ENCODE peak calls at places on chromosomes 7 and 10, in eight cellular contexts. T, Z, S, Y, P, H, B and Q are unnamed samples.

GRCh38 chr10:62852961-62853702 is 37.0 kb upstream of the EGR2 start:
- DNase-seq in T (no peak), P (no peak), H (no peak), S (no peak), Y (no peak), B (no peak), Z (no peak), Q (no peak)

GRCh38 chr7:34307540-34307939 is 350.5 kb upstream of the NPSR1 start:
- DNase-seq in S (no peak), Z (no peak), T (no peak), B (no peak), Y (no peak), P (no peak), H (no peak), Q (no peak)

GRCh38 chr10:13272164-13272571 is 27.7 kb downstream of the PHYH start:
- DNase-seq in S (peak; percentile 40), P (peak; percentile 51), B (peak; percentile 56), Z (no peak), H (no peak), Y (no peak), T (peak; percentile 57), Q (peak; percentile 85)

GRCh38 chr7:104035351-104035750 is 45.9 kb upstream of the RELN start:
- DNase-seq in H (no peak), B (no peak), T (no peak), Z (no peak), P (no peak), Y (no peak), S (no peak), Q (no peak)

GRCh38 chr7:157926521-157927167 is 589.8 kb downstream of the DNAJB6 start:
- DNase-seq in T (no peak), S (no peak), Z (no peak), Y (no peak), B (no peak), P (no peak), H (no peak), Q (no peak)

GRCh38 chr10:70274643-70275042 is 9.2 kb downstream of the NPFFR1 start:
- DNase-seq in Y (no peak), S (peak; percentile 40), H (no peak), T (no peak), Z (no peak), P (peak; percentile 66), B (peak; percentile 77), Q (no peak)

GRCh38 chr10:60611291-60611747 is 167.0 kb upstream of the CDK1 start:
- DNase-seq in Y (no peak), H (no peak), P (no peak), B (peak; percentile 92), Z (no peak), S (no peak), T (no peak), Q (no peak)

GRCh38 chr7:84073476-84073875 is 121.1 kb downstream of the SEMA3A start:
- DNase-seq in Y (no peak), P (no peak), S (no peak), B (peak; percentile 60), Z (no peak), T (no peak), H (no peak), Q (no peak)

GRCh38 chr10:32360884-32361283 is 13.9 kb upstream of the EPC1 start:
- DNase-seq in B (no peak), S (no peak), Y (no peak), H (no peak), P (no peak), Z (no peak), T (no peak), Q (no peak)

GRCh38 chr7:2802504-2803341 is 41.4 kb downstream of the GNA12 start:
- DNase-seq in B (peak; percentile 37), T (peak; percentile 55), H (no peak), Z (no peak), Y (no peak), S (no peak), P (no peak), Q (peak; percentile 85)

GRCh38 chr7:113775804-113776203 is 143.0 kb downstream of the PPP1R3A start:
- DNase-seq in H (no peak), T (no peak), Y (no peak), B (no peak), Z (no peak), S (no peak), P (no peak), Q (no peak)

GRCh38 chr7:84248267-84248666 is 53.7 kb upstream of the SEMA3A start:
- DNase-seq in Y (no peak), T (no peak), H (no peak), Z (no peak), S (no peak), P (no peak), B (no peak), Q (no peak)

GRCh38 chr7:95915731-95916130 is 143.4 kb downstream of the DYNC1I1 start:
- DNase-seq in B (peak; percentile 2), H (no peak), T (no peak), S (no peak), Z (no peak), P (no peak), Y (no peak), Q (no peak)

GRCh38 chr7:37065779-37066271 is 341.5 kb upstream of the AOAH start:
- DNase-seq in Z (no peak), S (no peak), H (no peak), T (no peak), P (no peak), Y (no peak), B (no peak), Q (peak; percentile 16)

GRCh38 chr10:109932391-109932790 is 9.1 kb upstream of the XPNPEP1 start:
- DNase-seq in P (no peak), T (no peak), S (no peak), B (no peak), Z (no peak), H (no peak), Y (no peak), Q (no peak)

GRCh38 chr10:608331-609265 is 80.9 kb downstream of the DIP2C start:
- DNase-seq in Y (no peak), S (no peak), T (no peak), P (no peak), H (no peak), B (peak; percentile 58), Z (no peak), Q (no peak)

GRCh38 chr7:70414368-70414767 is 717.6 kb upstream of the GALNT17 start:
- DNase-seq in P (no peak), Y (no peak), T (no peak), H (no peak), B (no peak), Z (no peak), S (no peak), Q (no peak)

GRCh38 chr7:70416611-70417010 is 715.3 kb upstream of the GALNT17 start:
- DNase-seq in Z (no peak), T (no peak), Y (no peak), H (no peak), S (no peak), P (no peak), B (no peak), Q (no peak)

GRCh38 chr7:70417061-70417655 is 714.8 kb upstream of the GALNT17 start:
- DNase-seq in B (peak; percentile 15), S (no peak), P (no peak), H (no peak), T (no peak), Y (no peak), Z (no peak), Q (no peak)

GRCh38 chr7:70419816-70420215 is 712.1 kb upstream of the GALNT17 start:
- DNase-seq in S (no peak), Z (no peak), T (no peak), Y (no peak), P (no peak), B (no peak), H (no peak), Q (no peak)

DNA sequence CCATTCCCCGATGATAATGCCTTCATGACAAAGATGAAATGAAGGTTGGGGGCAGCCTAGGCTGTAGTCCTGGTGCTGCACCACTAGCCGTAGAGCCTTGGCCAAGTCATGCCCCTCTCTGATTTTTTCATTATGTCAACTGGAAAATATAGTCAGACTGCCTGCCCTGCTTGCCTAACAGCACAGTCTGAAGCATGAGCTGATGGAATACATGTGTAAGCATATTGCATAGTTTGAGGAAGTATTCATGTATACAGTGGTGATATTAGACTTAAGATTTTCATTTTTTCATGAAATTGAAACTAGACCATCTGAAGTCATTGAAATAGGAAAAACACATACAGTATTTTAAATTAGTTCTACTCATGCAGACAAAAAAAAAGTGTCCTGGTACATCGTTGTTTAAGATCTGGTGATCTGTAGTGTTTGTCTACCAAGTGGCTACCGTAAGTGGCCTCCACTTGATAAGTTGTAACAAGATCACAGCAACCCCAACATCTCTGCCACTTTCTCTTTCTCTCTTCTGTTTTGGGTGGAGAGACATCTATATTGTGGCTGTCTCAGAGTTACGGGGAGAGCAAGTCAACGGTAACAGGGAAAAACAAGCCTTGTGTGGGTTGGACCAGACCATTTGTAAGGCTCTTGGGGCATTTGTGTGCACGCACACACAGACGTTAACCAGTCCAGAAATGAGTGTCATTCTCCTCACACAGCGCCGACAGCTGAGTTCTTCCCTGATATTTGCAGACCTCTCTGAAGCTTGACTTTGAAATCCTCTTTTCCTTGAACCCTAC is 716.6 kb upstream of the GALNT17 start:
- DNase-seq in Y (no peak), H (no peak), T (no peak), P (no peak), Z (no peak), S (no peak), B (no peak), Q (no peak)
- H3K4me1 ChIP-seq in Y (no peaks in the 10 kb centered on the region), H (no peaks in the 10 kb centered on the region), T (no peaks in the 10 kb centered on the region), P (no peaks in the 10 kb centered on the region), Z (no peaks in the 10 kb centered on the region), S (no peaks in the 10 kb centered on the region), B (no peaks in the 10 kb centered on the region), Q (no peaks in the 10 kb centered on the region)

DNA sequence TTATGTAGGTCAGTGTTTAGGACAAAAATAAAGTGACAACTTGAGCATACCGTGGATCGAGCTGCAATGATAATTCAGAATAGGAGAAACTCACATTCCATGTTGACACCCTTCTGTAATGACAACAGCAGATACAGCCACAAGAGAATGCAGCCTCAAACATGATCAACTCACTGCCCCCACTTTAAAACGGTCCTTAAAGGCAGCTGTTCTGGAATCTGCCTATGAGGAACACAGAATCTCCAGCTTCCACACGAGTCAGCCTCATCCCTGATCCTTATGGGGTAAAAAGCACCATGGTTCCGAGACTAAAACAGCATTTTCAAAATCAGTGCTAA is 32.5 kb upstream of the DAGLB start:
- DNase-seq in B (peak; percentile 54), Z (no peak), S (no peak), T (no peak), P (no peak), Y (no peak), H (no peak), Q (no peak)
- H3K4me3 ChIP-seq in B (peak overlapping the region; percentile 90), Z (no peak overlapping the region), S (no peak overlapping the region), T (peak overlapping the region; percentile 99), P (peak overlapping the region; percentile 1), Y (no peak overlapping the region), H (no peak overlapping the region), Q (no peak overlapping the region)

GRCh38 chr7:16743207-16743606 is 10.3 kb upstream of the TSPAN13 start:
- DNase-seq in Z (no peak), Y (no peak), H (no peak), T (no peak), B (peak; percentile 49), P (no peak), S (no peak), Q (no peak)
- H3K27ac ChIP-seq in Z (peak overlapping the region; percentile 43), Y (no peak overlapping the region), H (peak overlapping the region; percentile 18), T (peak overlapping the region; percentile 79), B (no peak overlapping the region), P (no peak overlapping the region), S (peak overlapping the region; percentile 2), Q (no peak overlapping the region)

DNA sequence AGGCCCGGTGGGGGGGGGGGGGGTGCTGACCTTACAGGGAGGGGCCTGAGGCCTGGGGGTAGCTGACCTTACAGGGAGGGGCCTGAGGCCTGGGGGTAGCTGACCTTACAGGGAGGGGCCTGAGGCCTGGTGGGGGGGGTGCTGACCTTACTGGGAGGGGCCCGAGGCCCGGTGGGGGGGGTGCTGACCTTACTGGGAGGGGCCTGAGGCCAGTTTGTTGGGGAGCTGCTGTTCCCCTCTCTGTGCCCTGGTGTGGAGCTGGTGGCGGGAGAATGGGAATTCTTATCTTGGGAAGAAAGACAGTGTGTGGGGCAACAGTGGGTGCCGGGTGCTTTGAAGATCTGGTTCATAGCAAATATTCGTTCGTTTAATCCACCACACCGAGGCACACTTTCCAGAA is 46.6 kb upstream of the CFAP46 start:
- DNase-seq in Y (no peak), Z (no peak), T (no peak), S (no peak), B (no peak), P (no peak), H (no peak), Q (no peak)
- H3K4me1 ChIP-seq in Y (no peaks in the 10 kb centered on the region), Z (peaks cover 11% of the 10 kb centered on the region), T (peaks cover 4% of the 10 kb centered on the region), S (no peaks in the 10 kb centered on the region), B (no peaks in the 10 kb centered on the region), P (peaks cover 10% of the 10 kb centered on the region), H (no peaks in the 10 kb centered on the region), Q (no peaks in the 10 kb centered on the region)